ENCODE peak calls at places on chromosomes 3 and 15, in four cellular contexts. One of them, this sample, is unnamed.
A peak's percentile ranks its signal among the peaks of the same experiment; 100 is the strongest.

GRCh38 chr15:31269961-31270575 is 56.6 kb upstream of the KLF13 start:
- DNase-seq in K562: no peak
- DNase-seq in HepG2: no peak
- DNase-seq in GM12878: no peak
- DNase-seq in this sample: no peak

GRCh38 chr3:57110797-57111196 is 50.3 kb downstream of the SPATA12 start:
- DNase-seq in K562: no peak
- DNase-seq in HepG2: no peak
- DNase-seq in GM12878: no peak
- DNase-seq in this sample: no peak

GRCh38 chr3:110178965-110179364 is 841.6 kb upstream of the DPPA4 start:
- DNase-seq in K562: no peak
- DNase-seq in GM12878: no peak
- DNase-seq in HepG2: no peak
- DNase-seq in this sample: no peak

GRCh38 chr3:24650839-24651238 is 156.2 kb upstream of the THRB start:
- DNase-seq in GM12878: no peak
- DNase-seq in HepG2: no peak
- DNase-seq in K562: no peak
- DNase-seq in this sample: no peak

GRCh38 chr3:115790759-115791158 is 167.4 kb downstream of the GAP43 start:
- DNase-seq in GM12878: no peak
- DNase-seq in K562: peak; percentile 52
- DNase-seq in HepG2: peak; percentile 84
- DNase-seq in this sample: peak; percentile 94

GRCh38 chr15:56341201-56341600 is 24.0 kb upstream of the TEX9 start:
- DNase-seq in HepG2: no peak
- DNase-seq in K562: no peak
- DNase-seq in GM12878: no peak
- DNase-seq in this sample: no peak

GRCh38 chr3:147007736-147008245 is 398.6 kb downstream of the ZIC4 start:
- DNase-seq in HepG2: no peak
- DNase-seq in GM12878: no peak
- DNase-seq in K562: no peak
- DNase-seq in this sample: no peak

GRCh38 chr3:73766599-73767378 is 142.0 kb upstream of the PDZRN3 start:
- DNase-seq in HepG2: no peak
- DNase-seq in GM12878: no peak
- DNase-seq in K562: no peak
- DNase-seq in this sample: no peak

GRCh38 chr3:194806991-194807685 is 121.5 kb downstream of the FAM43A start:
- DNase-seq in GM12878: no peak
- DNase-seq in K562: no peak
- DNase-seq in HepG2: no peak
- DNase-seq in this sample: peak; percentile 17

GRCh38 chr3:115937054-115937453 is 313.7 kb downstream of the GAP43 start:
- DNase-seq in HepG2: no peak
- DNase-seq in GM12878: no peak
- DNase-seq in K562: no peak
- DNase-seq in this sample: no peak

GRCh38 chr15:91214675-91215590 is 114.9 kb downstream of the SV2B start:
- DNase-seq in K562: no peak
- DNase-seq in HepG2: no peak
- DNase-seq in GM12878: no peak
- DNase-seq in this sample: no peak

GRCh38 chr3:159914421-159914820 is 74.2 kb upstream of the IL12A start:
- DNase-seq in HepG2: no peak
- DNase-seq in GM12878: no peak
- DNase-seq in K562: no peak
- DNase-seq in this sample: no peak

GRCh38 chr3:54223063-54223462 is 100.7 kb downstream of the CACNA2D3 start:
- DNase-seq in GM12878: no peak
- DNase-seq in HepG2: no peak
- DNase-seq in K562: no peak
- DNase-seq in this sample: no peak

GRCh38 chr15:69343133-69343532 is 44.4 kb downstream of the PAQR5 start:
- DNase-seq in GM12878: no peak
- DNase-seq in K562: no peak
- DNase-seq in HepG2: no peak
- DNase-seq in this sample: no peak

GRCh38 chr3:26647078-26647477 is 24.5 kb downstream of the LRRC3B start:
- DNase-seq in GM12878: no peak
- DNase-seq in K562: no peak
- DNase-seq in HepG2: no peak
- DNase-seq in this sample: no peak

GRCh38 chr3:74267126-74267525 is 347.3 kb downstream of the CNTN3 start:
- DNase-seq in HepG2: no peak
- DNase-seq in K562: no peak
- DNase-seq in GM12878: no peak
- DNase-seq in this sample: no peak

GRCh38 chr15:79930509-79930908 is 33.7 kb upstream of the MTHFS start:
- DNase-seq in HepG2: no peak
- DNase-seq in GM12878: no peak
- DNase-seq in K562: no peak
- DNase-seq in this sample: no peak

GRCh38 chr3:147355104-147355854 is 51.1 kb downstream of the ZIC4 start:
- DNase-seq in GM12878: no peak
- DNase-seq in HepG2: no peak
- DNase-seq in K562: no peak
- DNase-seq in this sample: no peak

GRCh38 chr3:170840291-170840859 is 29.6 kb downstream of the RPL22L1 start:
- DNase-seq in HepG2: no peak
- DNase-seq in K562: no peak
- DNase-seq in GM12878: no peak
- DNase-seq in this sample: no peak

GRCh38 chr3:193982258-193982659 is 153.7 kb upstream of the HES1 start:
- DNase-seq in K562: no peak
- DNase-seq in HepG2: no peak
- DNase-seq in GM12878: no peak
- DNase-seq in this sample: no peak

GRCh38 chr3:123522666-123523412 is 62.0 kb downstream of the HACD2 start:
- DNase-seq in HepG2: no peak
- DNase-seq in GM12878: no peak
- DNase-seq in K562: no peak
- DNase-seq in this sample: no peak

GRCh38 chr3:129556890-129557736 is 14.1 kb downstream of the H1-8 start:
- DNase-seq in K562: no peak
- DNase-seq in HepG2: no peak
- DNase-seq in GM12878: no peak
- DNase-seq in this sample: no peak

GRCh38 chr3:64299206-64299605 is 73.9 kb upstream of the PRICKLE2 start:
- DNase-seq in GM12878: no peak
- DNase-seq in HepG2: no peak
- DNase-seq in K562: no peak
- DNase-seq in this sample: no peak

GRCh38 chr3:179969525-179969924 is 67.2 kb downstream of the PEX5L start:
- DNase-seq in K562: no peak
- DNase-seq in HepG2: no peak
- DNase-seq in GM12878: peak; percentile 54
- DNase-seq in this sample: peak; percentile 59

GRCh38 chr3:158279584-158279983 is 169.7 kb downstream of the RSRC1 start:
- DNase-seq in GM12878: no peak
- DNase-seq in HepG2: no peak
- DNase-seq in K562: no peak
- DNase-seq in this sample: no peak
- TF ChIP-seq CHD2 in GM12878: no peak
- TF ChIP-seq CHD2 in HepG2: no peak
- TF ChIP-seq CHD2 in K562: no peak
- TF ChIP-seq CHD2 in this sample: no peak

GRCh38 chr3:69785769-69786311 is 46.6 kb downstream of the MITF start:
- DNase-seq in HepG2: no peak
- DNase-seq in K562: no peak
- DNase-seq in GM12878: no peak
- DNase-seq in this sample: no peak

GRCh38 chr3:69781593-69781992 is 42.3 kb downstream of the MITF start:
- DNase-seq in GM12878: no peak
- DNase-seq in K562: no peak
- DNase-seq in HepG2: no peak
- DNase-seq in this sample: no peak

GRCh38 chr3:69787436-69788168 is 48.3 kb downstream of the MITF start:
- DNase-seq in GM12878: no peak
- DNase-seq in K562: no peak
- DNase-seq in HepG2: no peak
- DNase-seq in this sample: no peak

GRCh38 chr3:69786854-69787253 is 47.6 kb downstream of the MITF start:
- DNase-seq in K562: no peak
- DNase-seq in GM12878: no peak
- DNase-seq in HepG2: no peak
- DNase-seq in this sample: no peak

GRCh38 chr3:69784854-69785523 is 45.7 kb downstream of the MITF start:
- DNase-seq in K562: peak; percentile 34
- DNase-seq in GM12878: no peak
- DNase-seq in HepG2: no peak
- DNase-seq in this sample: peak; percentile 65
- TF ChIP-seq KDM1A in K562: no peak
- TF ChIP-seq KDM1A in GM12878: no peak
- TF ChIP-seq KDM1A in HepG2: no peak
- TF ChIP-seq KDM1A in this sample: no peak

GRCh38 chr3:142021127-142021526 is 128.2 kb downstream of the TFDP2 start:
- DNase-seq in K562: no peak
- DNase-seq in HepG2: no peak
- DNase-seq in GM12878: no peak
- DNase-seq in this sample: no peak
- TF ChIP-seq CHD4 in K562: no peak
- TF ChIP-seq CHD4 in HepG2: no peak
- TF ChIP-seq CHD4 in GM12878: no peak
- TF ChIP-seq CHD4 in this sample: no peak

GRCh38 chr3:133506215-133506901 is 67.1 kb upstream of the CDV3 start:
- DNase-seq in HepG2: no peak
- DNase-seq in K562: no peak
- DNase-seq in GM12878: peak; percentile 93
- DNase-seq in this sample: no peak
- TF ChIP-seq CHD2 in HepG2: no peak
- TF ChIP-seq CHD2 in K562: no peak
- TF ChIP-seq CHD2 in GM12878: peak; percentile 77
- TF ChIP-seq CHD2 in this sample: no peak

DNA sequence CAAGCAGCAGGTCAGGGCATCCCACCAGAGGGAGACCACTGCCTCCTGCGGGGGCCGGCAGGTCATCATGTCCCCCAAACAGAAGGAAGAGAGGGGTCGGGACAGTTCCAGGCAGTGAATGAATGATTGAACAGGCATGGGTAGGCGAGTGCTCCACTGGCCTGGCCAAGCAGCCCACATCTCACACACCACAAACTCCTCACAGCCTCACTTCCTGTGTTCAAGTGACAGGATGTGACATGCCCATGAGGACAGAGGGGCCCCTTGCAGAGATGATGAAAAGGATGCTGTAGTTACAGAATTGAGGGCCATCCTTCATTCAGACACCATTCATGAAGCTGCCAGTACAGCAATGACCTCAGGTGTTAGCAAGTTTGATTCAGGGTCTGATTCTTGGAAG is 3.7 kb downstream of the IQSEC1 start:
- DNase-seq in K562: no peak
- DNase-seq in HepG2: no peak
- DNase-seq in GM12878: peak; percentile 42
- DNase-seq in this sample: no peak
- TF ChIP-seq KDM1A in K562: no peak
- TF ChIP-seq KDM1A in HepG2: no peak
- TF ChIP-seq KDM1A in GM12878: no peak
- TF ChIP-seq KDM1A in this sample: no peak